ENCODE peak calls at places on chromosomes 5 and 9, in five cellular contexts. X is suprapubic skin, P is HCT116, T is HepG2, G is stomach. U is an unnamed sample.

GRCh38 chr5:91136271-91136670 is 246.8 kb downstream of the ARRDC3 start:
- DNase-seq in X (no peak), P (peak), T (no peak), G (no peak), U (no peak)

GRCh38 chr9:133396952-133397351 is 20.8 kb downstream of the STKLD1 start:
- DNase-seq in X (no peak), P (no peak), T (no peak), G (no peak), U (peak)

GRCh38 chr9:120564589-120564988 is 15.4 kb downstream of the CDK5RAP2 start:
- DNase-seq in X (no peak), P (no peak), T (no peak), G (no peak), U (no peak)

GRCh38 chr5:143636951-143637528 is 174.9 kb upstream of the HMHB1 start:
- DNase-seq in X (no peak), P (no peak), T (peak), G (no peak), U (no peak)

GRCh38 chr9:19199012-19199411 is 31.5 kb upstream of the DENND4C start:
- DNase-seq in X (no peak), P (no peak), T (no peak), G (no peak), U (no peak)

GRCh38 chr5:27682600-27682999 is 644.2 kb upstream of the CDH9 start:
- DNase-seq in X (no peak), P (no peak), T (peak), G (no peak), U (no peak)

GRCh38 chr9:134637696-134638502 is 3.7 kb upstream of the COL5A1 start:
- DNase-seq in X (peak), P (no peak), T (no peak), G (no peak), U (no peak)

GRCh38 chr9:136304981-136305380 is 1.1 kb upstream of the CCDC187 start:
- DNase-seq in X (no peak), P (no peak), T (no peak), G (no peak), U (no peak)

GRCh38 chr5:143147382-143147781 is 256.1 kb downstream of the NR3C1 start:
- DNase-seq in X (no peak), P (no peak), T (no peak), G (no peak), U (no peak)

GRCh38 chr5:65620021-65620420 is 4.1 kb downstream of the TRIM23 start:
- DNase-seq in X (no peak), P (no peak), T (no peak), G (no peak), U (no peak)

GRCh38 chr5:40606077-40606765 is 73.5 kb upstream of the PTGER4 start:
- DNase-seq in X (no peak), P (no peak), T (no peak), G (no peak), U (no peak)

GRCh38 chr5:150295741-150296486 is 6.3 kb upstream of the CAMK2A start:
- DNase-seq in X (no peak), P (no peak), T (no peak), G (no peak), U (no peak)

GRCh38 chr5:157956271-157956885 is 97.4 kb upstream of the CLINT1 start:
- DNase-seq in X (no peak), P (no peak), T (no peak), G (no peak), U (no peak)

GRCh38 chr5:137374110-137374853 is 124.8 kb downstream of the SPOCK1 start:
- DNase-seq in X (no peak), P (no peak), T (no peak), G (no peak), U (peak)

GRCh38 chr9:16442622-16443021 is 427.8 kb downstream of the BNC2 start:
- DNase-seq in X (no peak), P (no peak), T (no peak), G (no peak), U (no peak)

GRCh38 chr5:79955496-79956172 is 35.4 kb downstream of the MTX3 start:
- DNase-seq in X (no peak), P (no peak), T (no peak), G (no peak), U (no peak)

GRCh38 chr5:153632748-153633290 is 142.3 kb downstream of the GRIA1 start:
- DNase-seq in X (no peak), P (no peak), T (no peak), G (no peak), U (no peak)

GRCh38 chr9:129026442-129027223 is 1.5 kb downstream of the SH3GLB2 start:
- DNase-seq in X (no peak), P (no peak), T (peak), G (peak), U (no peak)

GRCh38 chr5:4520557-4520956 is 619.6 kb upstream of the ADAMTS16 start:
- DNase-seq in X (no peak), P (no peak), T (no peak), G (no peak), U (no peak)

GRCh38 chr5:150582281-150582791 is 58.1 kb upstream of the SYNPO start:
- DNase-seq in X (peak), P (no peak), T (peak), G (peak), U (peak)

GRCh38 chr9:135906291-135907005 is 898 bp downstream of the CAMSAP1 start:
- DNase-seq in X (no peak), P (no peak), T (no peak), G (no peak), U (peak)

GRCh38 chr9:136742640-136743391 is at the start of gene LCN10:
- DNase-seq in X (no peak), P (no peak), T (peak), G (no peak), U (no peak)

GRCh38 chr5:56512314-56512996 is 279.3 kb upstream of the ANKRD55 start:
- DNase-seq in X (no peak), P (no peak), T (no peak), G (no peak), U (no peak)

GRCh38 chr5:178349147-178349527 is 116.5 kb upstream of the PHYKPL start:
- DNase-seq in X (no peak), P (no peak), T (no peak), G (no peak), U (no peak)

GRCh38 chr9:129887210-129888084 is 52.2 kb downstream of the USP20 start:
- DNase-seq in X (no peak), P (no peak), T (no peak), G (no peak), U (peak)

GRCh38 chr9:71105192-71105591 is 16.2 kb downstream of the TRPM3 start:
- DNase-seq in X (no peak), P (no peak), T (no peak), G (no peak), U (no peak)

GRCh38 chr5:100731768-100732167 is 171.3 kb downstream of the ST8SIA4 start:
- DNase-seq in X (no peak), P (no peak), T (no peak), G (no peak), U (no peak)

GRCh38 chr5:77864997-77865396 is 88.9 kb upstream of the TBCA start:
- DNase-seq in X (no peak), P (no peak), T (no peak), G (no peak), U (no peak)

GRCh38 chr5:107469064-107469463 is 201.7 kb downstream of the EFNA5 start:
- DNase-seq in X (no peak), P (no peak), T (no peak), G (no peak), U (no peak)

GRCh38 chr5:76325876-76326491 is 77.1 kb upstream of the IQGAP2 start:
- DNase-seq in X (no peak), P (no peak), T (no peak), G (no peak), U (no peak)

GRCh38 chr5:150612405-150612804 is 28.1 kb upstream of the SYNPO start:
- DNase-seq in X (no peak), P (no peak), T (no peak), G (no peak), U (peak)

GRCh38 chr5:94459915-94460314 is 158.5 kb downstream of the KIAA0825 start:
- DNase-seq in X (no peak), P (no peak), T (no peak), G (no peak), U (no peak)

GRCh38 chr9:87872079-87872624 is 10.5 kb upstream of the SPATA31E1 start:
- DNase-seq in X (no peak), P (no peak), T (no peak), G (no peak), U (no peak)

GRCh38 chr5:148085934-148086333 is 22.2 kb downstream of the SPINK5 start:
- DNase-seq in X (no peak), P (no peak), T (no peak), G (no peak), U (no peak)

GRCh38 chr9:94111446-94111845 is 27.2 kb downstream of the PTPDC1 start:
- DNase-seq in X (no peak), P (no peak), T (no peak), G (no peak), U (no peak)

GRCh38 chr5:150175536-150175935 is 9.0 kb downstream of the CDX1 start:
- DNase-seq in X (no peak), P (peak), T (peak), G (no peak), U (peak)

GRCh38 chr9:82993856-82994605 is 68.9 kb downstream of the RASEF start:
- DNase-seq in X (no peak), P (no peak), T (no peak), G (no peak), U (no peak)

DNA sequence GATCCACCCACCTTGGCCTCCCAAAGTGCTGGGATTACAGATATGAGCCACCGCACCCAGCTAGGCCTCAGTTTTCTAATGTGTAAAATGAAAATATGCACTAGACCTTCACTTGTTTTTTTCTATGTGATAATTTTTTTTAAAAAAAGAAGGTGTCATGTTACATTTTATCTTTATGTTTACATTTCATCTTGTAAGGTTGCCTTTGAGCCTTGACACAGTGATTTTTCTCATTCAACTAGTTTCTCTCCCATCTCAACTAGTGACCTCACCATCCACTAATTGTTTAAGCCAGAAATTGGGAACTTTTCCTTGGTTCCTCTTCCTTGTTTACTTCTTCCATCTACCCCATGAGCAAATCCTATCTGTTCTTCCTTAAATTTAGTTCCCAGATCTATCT is 21.5 kb downstream of the TMC1 start:
- DNase-seq in X (no peak), P (no peak), T (no peak), G (no peak), U (peak)
- TF ChIP-seq POLR2AphosphoS5 in X (no peak), P (no peak), T (no peak), G (no peak), U (no peak)

DNA sequence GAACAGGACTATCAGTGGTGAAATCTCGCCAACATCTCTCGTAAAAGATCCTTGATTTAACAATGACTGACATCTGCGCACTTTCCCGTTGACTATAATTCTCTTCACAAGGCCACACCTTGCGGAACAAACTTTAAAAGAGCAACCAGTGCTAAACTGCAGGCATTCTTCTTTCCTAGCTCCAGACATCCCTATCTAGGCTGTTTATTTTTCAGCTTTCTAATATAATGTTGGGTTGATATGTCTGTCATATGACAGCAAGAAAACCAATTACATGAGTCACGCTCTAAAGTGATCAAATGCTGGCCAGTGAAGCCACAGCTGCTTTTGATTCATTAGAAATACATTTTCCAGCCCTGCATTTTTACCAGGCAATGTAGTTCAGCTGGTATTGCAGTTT is 162.5 kb downstream of the ELAVL2 start:
- DNase-seq in X (no peak), P (no peak), T (no peak), G (no peak), U (no peak)
- TF ChIP-seq POLR2AphosphoS5 in X (no peak), P (no peak), T (no peak), G (no peak), U (no peak)

GRCh38 chr5:181188700-181189362 is 16.2 kb downstream of the TRIM7 start:
- DNase-seq in X (peak), P (peak), T (peak), G (peak), U (peak)
- TF ChIP-seq POLR2AphosphoS5 in X (no peak), P (no peak), T (no peak), G (peak), U (peak)

GRCh38 chr9:98989036-98990000 is 45.6 kb downstream of the COL15A1 start:
- DNase-seq in X (peak), P (peak), T (peak), G (no peak), U (no peak)

GRCh38 chr9:98983295-98984268 is 39.9 kb downstream of the COL15A1 start:
- DNase-seq in X (no peak), P (no peak), T (no peak), G (no peak), U (no peak)

GRCh38 chr9:98985596-98985995 is 41.9 kb downstream of the COL15A1 start:
- DNase-seq in X (no peak), P (no peak), T (no peak), G (no peak), U (no peak)

GRCh38 chr9:98990181-98990870 is 46.6 kb downstream of the COL15A1 start:
- DNase-seq in X (no peak), P (no peak), T (no peak), G (no peak), U (no peak)

GRCh38 chr9:98986866-98987653 is 43.4 kb downstream of the COL15A1 start:
- DNase-seq in X (no peak), P (no peak), T (no peak), G (no peak), U (no peak)
- TF ChIP-seq POLR2AphosphoS5 in X (no peak), P (no peak), T (no peak), G (no peak), U (no peak)

GRCh38 chr9:95808001-95808400 is 67.5 kb upstream of the ERCC6L2 start:
- DNase-seq in X (no peak), P (no peak), T (no peak), G (no peak), U (peak)

GRCh38 chr9:95810814-95811213 is 64.7 kb upstream of the ERCC6L2 start:
- DNase-seq in X (no peak), P (no peak), T (no peak), G (no peak), U (no peak)

GRCh38 chr9:95810133-95810532 is 65.4 kb upstream of the ERCC6L2 start:
- DNase-seq in X (no peak), P (no peak), T (no peak), G (no peak), U (no peak)

GRCh38 chr9:95809686-95810085 is 65.8 kb upstream of the ERCC6L2 start:
- DNase-seq in X (no peak), P (no peak), T (no peak), G (no peak), U (no peak)

GRCh38 chr9:95807326-95807947 is 68.1 kb upstream of the ERCC6L2 start:
- DNase-seq in X (no peak), P (no peak), T (peak), G (peak), U (peak)
- TF ChIP-seq POLR2AphosphoS5 in X (no peak), P (no peak), T (no peak), G (peak), U (no peak)

GRCh38 chr9:6759114-6759977 is 1.6 kb downstream of the KDM4C start:
- DNase-seq in X (no peak), P (peak), T (peak), G (peak), U (peak)
- TF ChIP-seq POLR2AphosphoS5 in X (no peak), P (no peak), T (no peak), G (no peak), U (no peak)

DNA sequence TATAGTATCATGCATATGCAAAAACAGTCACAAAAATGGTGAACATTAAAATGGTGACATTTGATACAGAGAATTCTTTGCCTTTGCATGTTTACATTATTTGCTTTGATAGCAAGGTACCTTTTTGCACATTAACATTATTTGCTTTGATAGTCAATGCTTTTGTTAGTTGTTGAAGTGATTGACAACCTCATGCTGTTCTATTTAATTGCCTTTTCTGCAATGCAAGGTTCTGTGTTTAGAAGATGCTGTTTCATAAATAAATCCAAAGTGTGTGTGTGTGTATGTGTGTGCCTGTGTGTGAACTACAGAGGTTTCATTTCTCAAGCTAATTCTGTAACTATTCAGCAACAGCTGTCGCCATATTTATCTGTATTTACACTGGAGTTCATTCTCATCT is 668.7 kb downstream of the NR2F1-AS1 start:
- DNase-seq in X (no peak), P (no peak), T (no peak), G (no peak), U (no peak)
- TF ChIP-seq POLR2AphosphoS5 in X (no peak), P (no peak), T (no peak), G (no peak), U (no peak)

DNA sequence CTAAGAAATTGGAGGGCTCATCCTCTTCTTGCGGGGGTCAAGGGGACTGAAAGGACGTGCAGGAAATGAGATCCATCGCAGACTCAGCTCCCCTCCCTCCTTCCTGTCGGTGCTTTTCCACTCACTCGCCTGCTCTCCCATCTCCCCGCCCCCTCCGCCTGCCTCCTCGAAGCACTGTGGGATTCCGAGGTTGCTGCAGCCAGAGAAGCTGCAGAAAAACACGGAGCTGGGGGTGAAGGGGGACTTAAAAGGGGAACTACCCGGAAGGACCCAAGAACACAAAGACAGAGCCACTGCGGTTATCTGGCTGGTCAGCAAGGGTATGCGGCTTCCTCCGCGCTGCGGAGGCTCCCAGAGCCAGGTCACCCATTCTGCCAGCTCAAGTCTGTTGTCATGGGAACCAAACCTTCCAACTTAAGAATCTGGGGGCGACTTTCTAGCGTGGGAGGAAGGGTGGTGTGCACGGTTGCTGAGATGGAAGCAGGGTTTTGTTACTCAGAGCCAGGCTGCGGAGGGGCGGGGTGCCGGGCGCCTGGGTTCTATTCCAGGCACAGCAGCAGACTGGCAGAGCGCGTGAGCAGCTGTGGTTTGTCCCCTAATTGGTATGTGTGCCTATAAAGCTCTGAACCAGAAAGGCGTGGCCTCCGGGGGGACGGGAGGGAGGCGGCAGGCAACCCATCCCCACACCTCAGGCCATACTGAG is 24.9 kb downstream of the PCDHGC5 start:
- DNase-seq in X (peak), P (no peak), T (no peak), G (no peak), U (peak)
- TF ChIP-seq POLR2AphosphoS5 in X (no peak), P (no peak), T (no peak), G (no peak), U (no peak)